ENCODE peak calls at places on chromosomes 3 and 15, in eight cellular contexts. J is kidney tubule cell; Y is T-helper 17 cell; D is stimulated activated CD4-positive, alpha-beta T cell treated with anti-CD3 and anti-CD28 coated beads, Interleukin-12 subunit alpha, Interleukin-12 subunit beta, amount 100 ng/mL, for 24 hours; M is fibroblast of the conjunctiva; R is CD8-positive, alpha-beta T cell; G is B cell; L is ovary. H is an unnamed sample.

GRCh38 chr3:159792070-159792469 is 196.6 kb upstream of the IL12A start:
- DNase-seq in J (no peak), Y (no peak), D (no peak), M (no peak), R (no peak), G (no peak), L (no peak), H (no peak)

GRCh38 chr15:66067687-66068086 is 185.9 kb downstream of the MEGF11 start:
- DNase-seq in J (no peak), Y (no peak), D (no peak), M (no peak), R (no peak), G (no peak), L (no peak), H (no peak)

GRCh38 chr15:48897144-48897814 is 19.3 kb downstream of the EID1 start:
- DNase-seq in J (peak), Y (no peak), D (no peak), M (peak), R (no peak), G (no peak), L (no peak), H (no peak)

GRCh38 chr3:67598814-67599556 is 55.4 kb downstream of the SUCLG2 start:
- DNase-seq in J (no peak), Y (no peak), D (no peak), M (no peak), R (no peak), G (no peak), L (no peak), H (no peak)

GRCh38 chr3:13223574-13224237 is 150.5 kb upstream of the IQSEC1 start:
- DNase-seq in J (peak), Y (no peak), D (no peak), M (no peak), R (no peak), G (no peak), L (peak), H (no peak)

GRCh38 chr3:58572013-58572633 is 5.1 kb downstream of the FAM107A start:
- DNase-seq in J (peak), Y (no peak), D (no peak), M (no peak), R (no peak), G (no peak), L (no peak), H (no peak)

GRCh38 chr3:15460891-15461524 is 33.6 kb downstream of the EAF1 start:
- DNase-seq in J (no peak), Y (no peak), D (no peak), M (no peak), R (no peak), G (no peak), L (no peak), H (no peak)

GRCh38 chr3:165643433-165643824 is 193.8 kb downstream of the BCHE start:
- DNase-seq in J (peak), Y (no peak), D (no peak), M (no peak), R (no peak), G (no peak), L (no peak), H (peak)